ENCODE peak calls at places on chromosome 7, in four cellular contexts. Z is astrocyte of the spinal cord, X is smooth muscle cell of the brain vasculature, J is trophoblast cell. C is an unnamed sample.

GRCh38 chr7:54880326-54880989 is 121.4 kb upstream of the SEC61G start:
- DNase-seq in J (peak), Z (no peak), X (no peak), C (no peak)

GRCh38 chr7:47227762-47228177 is 354.1 kb downstream of the TNS3 start:
- DNase-seq in Z (peak), X (no peak), J (no peak), C (no peak)

GRCh38 chr7:155168607-155169006 is 98.5 kb downstream of the HTR5A start:
- DNase-seq in J (no peak), Z (no peak), X (no peak), C (no peak)

GRCh38 chr7:64307254-64308018 is 6.3 kb upstream of the ZNF736 start:
- DNase-seq in X (peak), Z (peak), J (peak), C (peak)

GRCh38 chr7:95396136-95397032 is at the start of gene PON3:
- DNase-seq in J (peak), X (no peak), Z (no peak), C (no peak)

GRCh38 chr7:378551-379455 is 88.8 kb downstream of the FOXL3 start:
- DNase-seq in Z (no peak), X (no peak), J (no peak), C (peak)

GRCh38 chr7:155506854-155507337 is 39.5 kb downstream of the CNPY1 start:
- DNase-seq in X (no peak), Z (no peak), J (no peak), C (no peak)

GRCh38 chr7:91182819-91183405 is 81.3 kb upstream of the FZD1 start:
- DNase-seq in Z (peak), X (peak), J (no peak), C (no peak)

GRCh38 chr7:29883462-29884398 is 77.4 kb downstream of the WIPF3 start:
- DNase-seq in J (no peak), Z (no peak), X (no peak), C (no peak)

GRCh38 chr7:105003875-105004510 is 10.0 kb upstream of the KMT2E start:
- DNase-seq in Z (no peak), X (no peak), J (no peak), C (no peak)

GRCh38 chr7:16921151-16921550 is 39.4 kb upstream of the AGR3 start:
- DNase-seq in J (no peak), Z (no peak), X (no peak), C (no peak)

GRCh38 chr7:2644514-2645273 is 12.9 kb downstream of the TTYH3 start:
- DNase-seq in J (no peak), X (no peak), Z (no peak), C (no peak)

GRCh38 chr7:135936497-135937217 is 40.5 kb downstream of the MTPN start:
- DNase-seq in X (no peak), J (peak), Z (no peak), C (no peak)

C was measured in tibial artery.